ENCODE peak calls at places on chromosomes 3 and 15, in ten cellular contexts. One of them, this sample, is unnamed.

GRCh38 chr3:10189557-10190374 is 25.0 kb downstream of the IRAK2 start:
- DNase-seq in hepatocyte: no peak
- DNase-seq in fibroblast of pulmonary artery: peak
- DNase-seq in mucosa of descending colon: peak
- DNase-seq in astrocyte: peak
- DNase-seq in right atrium auricular region: peak
- DNase-seq in brain microvascular endothelial cell: no peak
- DNase-seq in cardiac fibroblast: peak
- DNase-seq in left ventricle myocardium inferior: peak
- DNase-seq in A549: peak
- DNase-seq in this sample: no peak

GRCh38 chr3:46372492-46373359 is 2.0 kb downstream of the CCR5 start:
- DNase-seq in hepatocyte: peak
- DNase-seq in fibroblast of pulmonary artery: peak
- DNase-seq in mucosa of descending colon: no peak
- DNase-seq in astrocyte: no peak
- DNase-seq in right atrium auricular region: no peak
- DNase-seq in brain microvascular endothelial cell: peak
- DNase-seq in cardiac fibroblast: peak
- DNase-seq in left ventricle myocardium inferior: no peak
- DNase-seq in A549: no peak
- DNase-seq in this sample: no peak

GRCh38 chr3:35664460-35664919 is 25.2 kb downstream of the ARPP21 start:
- DNase-seq in hepatocyte: peak
- DNase-seq in fibroblast of pulmonary artery: peak
- DNase-seq in mucosa of descending colon: peak
- DNase-seq in astrocyte: peak
- DNase-seq in right atrium auricular region: no peak
- DNase-seq in brain microvascular endothelial cell: peak
- DNase-seq in cardiac fibroblast: peak
- DNase-seq in left ventricle myocardium inferior: peak
- DNase-seq in A549: no peak
- DNase-seq in this sample: no peak

GRCh38 chr3:27554706-27555105 is 70.5 kb upstream of the SLC4A7 start:
- DNase-seq in hepatocyte: no peak
- DNase-seq in fibroblast of pulmonary artery: no peak
- DNase-seq in mucosa of descending colon: no peak
- DNase-seq in astrocyte: no peak
- DNase-seq in right atrium auricular region: no peak
- DNase-seq in brain microvascular endothelial cell: no peak
- DNase-seq in cardiac fibroblast: no peak
- DNase-seq in left ventricle myocardium inferior: no peak
- DNase-seq in A549: no peak
- DNase-seq in this sample: peak

GRCh38 chr3:126621627-126622345 is 33.1 kb downstream of the TXNRD3 start:
- DNase-seq in hepatocyte: no peak
- DNase-seq in fibroblast of pulmonary artery: peak
- DNase-seq in mucosa of descending colon: no peak
- DNase-seq in astrocyte: peak
- DNase-seq in right atrium auricular region: no peak
- DNase-seq in brain microvascular endothelial cell: peak
- DNase-seq in cardiac fibroblast: peak
- DNase-seq in left ventricle myocardium inferior: no peak
- DNase-seq in A549: no peak
- DNase-seq in this sample: no peak

GRCh38 chr15:61080209-61081027 is 148.7 kb downstream of the RORA start:
- DNase-seq in hepatocyte: no peak
- DNase-seq in fibroblast of pulmonary artery: no peak
- DNase-seq in mucosa of descending colon: no peak
- DNase-seq in astrocyte: no peak
- DNase-seq in right atrium auricular region: no peak
- DNase-seq in brain microvascular endothelial cell: no peak
- DNase-seq in cardiac fibroblast: no peak
- DNase-seq in left ventricle myocardium inferior: no peak
- DNase-seq in A549: no peak
- DNase-seq in this sample: no peak

GRCh38 chr3:155078959-155079794 is 942 bp upstream of the MME start:
- DNase-seq in hepatocyte: peak
- DNase-seq in fibroblast of pulmonary artery: peak
- DNase-seq in mucosa of descending colon: no peak
- DNase-seq in astrocyte: no peak
- DNase-seq in right atrium auricular region: no peak
- DNase-seq in brain microvascular endothelial cell: peak
- DNase-seq in cardiac fibroblast: peak
- DNase-seq in left ventricle myocardium inferior: no peak
- DNase-seq in A549: no peak
- DNase-seq in this sample: no peak

GRCh38 chr3:24156466-24156865 is 211.4 kb downstream of the NR1D2 start:
- DNase-seq in hepatocyte: no peak
- DNase-seq in fibroblast of pulmonary artery: peak
- DNase-seq in mucosa of descending colon: no peak
- DNase-seq in astrocyte: peak
- DNase-seq in right atrium auricular region: no peak
- DNase-seq in brain microvascular endothelial cell: peak
- DNase-seq in cardiac fibroblast: peak
- DNase-seq in left ventricle myocardium inferior: no peak
- DNase-seq in A549: peak
- DNase-seq in this sample: peak

GRCh38 chr3:59006791-59007517 is 42.9 kb downstream of the CFAP20DC start:
- DNase-seq in hepatocyte: no peak
- DNase-seq in fibroblast of pulmonary artery: peak
- DNase-seq in mucosa of descending colon: peak
- DNase-seq in astrocyte: peak
- DNase-seq in right atrium auricular region: peak
- DNase-seq in brain microvascular endothelial cell: peak
- DNase-seq in cardiac fibroblast: peak
- DNase-seq in left ventricle myocardium inferior: peak
- DNase-seq in A549: no peak
- DNase-seq in this sample: no peak

GRCh38 chr3:49791571-49791970 is 5.2 kb upstream of the IP6K1 start:
- DNase-seq in hepatocyte: no peak
- DNase-seq in fibroblast of pulmonary artery: no peak
- DNase-seq in mucosa of descending colon: no peak
- DNase-seq in astrocyte: no peak
- DNase-seq in right atrium auricular region: no peak
- DNase-seq in brain microvascular endothelial cell: no peak
- DNase-seq in cardiac fibroblast: no peak
- DNase-seq in left ventricle myocardium inferior: no peak
- DNase-seq in A549: no peak
- DNase-seq in this sample: no peak

GRCh38 chr3:123201223-123201556 is 553 bp upstream of the SEC22A start:
- DNase-seq in hepatocyte: no peak
- DNase-seq in fibroblast of pulmonary artery: no peak
- DNase-seq in mucosa of descending colon: no peak
- DNase-seq in astrocyte: no peak
- DNase-seq in right atrium auricular region: no peak
- DNase-seq in brain microvascular endothelial cell: no peak
- DNase-seq in cardiac fibroblast: no peak
- DNase-seq in left ventricle myocardium inferior: no peak
- DNase-seq in A549: no peak
- DNase-seq in this sample: no peak

GRCh38 chr15:88257311-88257901 is 867 bp upstream of the NTRK3 start:
- DNase-seq in hepatocyte: peak
- DNase-seq in fibroblast of pulmonary artery: no peak
- DNase-seq in mucosa of descending colon: no peak
- DNase-seq in astrocyte: no peak
- DNase-seq in right atrium auricular region: no peak
- DNase-seq in brain microvascular endothelial cell: no peak
- DNase-seq in cardiac fibroblast: no peak
- DNase-seq in left ventricle myocardium inferior: no peak
- DNase-seq in A549: no peak
- DNase-seq in this sample: no peak
- H3K4me3 ChIP-seq in hepatocyte: peak
- H3K4me3 ChIP-seq in fibroblast of pulmonary artery: peak
- H3K4me3 ChIP-seq in mucosa of descending colon: no peak
- H3K4me3 ChIP-seq in astrocyte: peak
- H3K4me3 ChIP-seq in right atrium auricular region: peak
- H3K4me3 ChIP-seq in brain microvascular endothelial cell: no peak
- H3K4me3 ChIP-seq in cardiac fibroblast: no peak
- H3K4me3 ChIP-seq in left ventricle myocardium inferior: peak
- H3K4me3 ChIP-seq in A549: peak
- H3K4me3 ChIP-seq in this sample: peak

DNA sequence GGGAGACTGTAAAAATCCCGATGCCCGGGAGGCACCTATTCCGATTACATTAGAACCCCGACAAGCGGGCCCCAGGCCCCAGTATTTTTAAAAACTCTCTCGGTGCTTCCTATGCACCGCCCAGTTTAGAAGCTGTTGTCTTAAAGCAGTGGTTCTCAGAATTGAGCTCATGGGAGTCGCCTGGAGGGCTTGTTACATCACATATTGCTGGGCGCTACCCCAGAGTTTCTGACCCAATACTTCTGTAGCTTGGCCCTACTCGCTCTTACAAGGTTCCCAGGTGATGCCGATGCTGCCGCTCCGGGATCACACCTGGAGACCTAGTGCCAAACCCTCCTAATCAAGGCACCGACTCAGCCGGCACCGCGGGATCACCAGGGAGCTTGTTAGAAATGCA is 35.2 kb downstream of the CPN2 start:
- DNase-seq in hepatocyte: no peak
- DNase-seq in fibroblast of pulmonary artery: peak
- DNase-seq in mucosa of descending colon: no peak
- DNase-seq in astrocyte: peak
- DNase-seq in right atrium auricular region: peak
- DNase-seq in brain microvascular endothelial cell: no peak
- DNase-seq in cardiac fibroblast: peak
- DNase-seq in left ventricle myocardium inferior: no peak
- DNase-seq in A549: peak
- DNase-seq in this sample: no peak
- TF ChIP-seq CTCF in hepatocyte: no peak
- TF ChIP-seq CTCF in fibroblast of pulmonary artery: no peak
- TF ChIP-seq CTCF in mucosa of descending colon: no peak
- TF ChIP-seq CTCF in astrocyte: no peak
- TF ChIP-seq CTCF in right atrium auricular region: no peak
- TF ChIP-seq CTCF in brain microvascular endothelial cell: no peak
- TF ChIP-seq CTCF in cardiac fibroblast: no peak
- TF ChIP-seq CTCF in left ventricle myocardium inferior: peak
- TF ChIP-seq CTCF in A549: no peak
- TF ChIP-seq CTCF in this sample: no peak

GRCh38 chr15:23436421-23436820 is 10.6 kb downstream of the GOLGA6L2 start:
- DNase-seq in hepatocyte: no peak
- DNase-seq in fibroblast of pulmonary artery: no peak
- DNase-seq in mucosa of descending colon: no peak
- DNase-seq in astrocyte: no peak
- DNase-seq in right atrium auricular region: peak
- DNase-seq in brain microvascular endothelial cell: no peak
- DNase-seq in cardiac fibroblast: no peak
- DNase-seq in left ventricle myocardium inferior: no peak
- DNase-seq in A549: no peak
- DNase-seq in this sample: no peak
- H3K4me3 ChIP-seq in hepatocyte: no peak
- H3K4me3 ChIP-seq in fibroblast of pulmonary artery: no peak
- H3K4me3 ChIP-seq in mucosa of descending colon: no peak
- H3K4me3 ChIP-seq in astrocyte: no peak
- H3K4me3 ChIP-seq in right atrium auricular region: no peak
- H3K4me3 ChIP-seq in brain microvascular endothelial cell: no peak
- H3K4me3 ChIP-seq in cardiac fibroblast: no peak
- H3K4me3 ChIP-seq in left ventricle myocardium inferior: no peak
- H3K4me3 ChIP-seq in A549: no peak
- H3K4me3 ChIP-seq in this sample: no peak

GRCh38 chr3:131047582-131047981 is 20.9 kb downstream of the NEK11 start:
- DNase-seq in hepatocyte: no peak
- DNase-seq in fibroblast of pulmonary artery: no peak
- DNase-seq in mucosa of descending colon: no peak
- DNase-seq in astrocyte: no peak
- DNase-seq in right atrium auricular region: no peak
- DNase-seq in brain microvascular endothelial cell: no peak
- DNase-seq in cardiac fibroblast: no peak
- DNase-seq in left ventricle myocardium inferior: no peak
- DNase-seq in A549: no peak
- DNase-seq in this sample: no peak
- TF ChIP-seq CTCF in hepatocyte: no peak
- TF ChIP-seq CTCF in fibroblast of pulmonary artery: no peak
- TF ChIP-seq CTCF in mucosa of descending colon: no peak
- TF ChIP-seq CTCF in astrocyte: no peak
- TF ChIP-seq CTCF in right atrium auricular region: no peak
- TF ChIP-seq CTCF in brain microvascular endothelial cell: peak
- TF ChIP-seq CTCF in cardiac fibroblast: no peak
- TF ChIP-seq CTCF in left ventricle myocardium inferior: no peak
- TF ChIP-seq CTCF in A549: no peak
- TF ChIP-seq CTCF in this sample: no peak

DNA sequence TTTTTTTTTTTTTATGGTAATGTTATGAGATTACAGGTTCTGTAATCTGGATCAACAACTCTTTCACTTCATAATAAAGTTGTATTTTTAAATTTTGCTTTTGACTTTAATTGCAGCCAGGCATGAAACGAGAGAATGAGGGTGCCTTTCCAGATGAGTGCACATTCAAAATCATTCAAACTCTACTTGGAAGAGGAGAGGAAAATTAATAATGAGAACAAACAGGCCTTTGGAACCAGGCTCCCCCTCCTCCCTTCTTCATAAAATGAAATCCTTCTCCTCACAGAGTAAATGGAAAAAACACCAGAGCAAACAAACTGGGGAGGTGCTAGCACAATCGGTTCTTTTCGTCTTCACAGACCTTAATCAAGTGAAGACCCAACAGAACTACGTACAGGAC is 77.0 kb upstream of the LRIG1 start:
- DNase-seq in hepatocyte: no peak
- DNase-seq in fibroblast of pulmonary artery: no peak
- DNase-seq in mucosa of descending colon: no peak
- DNase-seq in astrocyte: no peak
- DNase-seq in right atrium auricular region: no peak
- DNase-seq in brain microvascular endothelial cell: no peak
- DNase-seq in cardiac fibroblast: no peak
- DNase-seq in left ventricle myocardium inferior: no peak
- DNase-seq in A549: no peak
- DNase-seq in this sample: no peak
- H3K4me3 ChIP-seq in hepatocyte: no peak
- H3K4me3 ChIP-seq in fibroblast of pulmonary artery: no peak
- H3K4me3 ChIP-seq in mucosa of descending colon: no peak
- H3K4me3 ChIP-seq in astrocyte: no peak
- H3K4me3 ChIP-seq in right atrium auricular region: no peak
- H3K4me3 ChIP-seq in brain microvascular endothelial cell: no peak
- H3K4me3 ChIP-seq in cardiac fibroblast: no peak
- H3K4me3 ChIP-seq in left ventricle myocardium inferior: no peak
- H3K4me3 ChIP-seq in A549: no peak
- H3K4me3 ChIP-seq in this sample: no peak

GRCh38 chr15:95826831-95827230 is 503.7 kb upstream of the NR2F2 start:
- DNase-seq in hepatocyte: peak
- DNase-seq in fibroblast of pulmonary artery: no peak
- DNase-seq in mucosa of descending colon: no peak
- DNase-seq in astrocyte: no peak
- DNase-seq in right atrium auricular region: no peak
- DNase-seq in brain microvascular endothelial cell: no peak
- DNase-seq in cardiac fibroblast: no peak
- DNase-seq in left ventricle myocardium inferior: no peak
- DNase-seq in A549: no peak
- DNase-seq in this sample: no peak
- TF ChIP-seq CTCF in hepatocyte: peak
- TF ChIP-seq CTCF in fibroblast of pulmonary artery: peak
- TF ChIP-seq CTCF in mucosa of descending colon: no peak
- TF ChIP-seq CTCF in astrocyte: peak
- TF ChIP-seq CTCF in right atrium auricular region: no peak
- TF ChIP-seq CTCF in brain microvascular endothelial cell: peak
- TF ChIP-seq CTCF in cardiac fibroblast: peak
- TF ChIP-seq CTCF in left ventricle myocardium inferior: no peak
- TF ChIP-seq CTCF in A549: no peak
- TF ChIP-seq CTCF in this sample: no peak